ENCODE peak calls at places on chromosomes 13 and 19, in seven cellular contexts. One of them, this sample, is unnamed.

GRCh38 chr13:101346942-101347728 is 69.2 kb downstream of the NALCN start:
- DNase-seq in breast epithelium: no peak
- DNase-seq in T-helper 17 cell: no peak
- DNase-seq in OCI-LY7: no peak
- DNase-seq in neural progenitor cell: no peak
- DNase-seq in left lobe of liver: no peak
- DNase-seq in naive thymus-derived CD8-positive, alpha-beta T cell: no peak
- DNase-seq in this sample: no peak

GRCh38 chr13:104318121-104318520 is 1251.9 kb upstream of the SLC10A2 start:
- DNase-seq in neural progenitor cell: peak
- DNase-seq in left lobe of liver: no peak
- DNase-seq in breast epithelium: no peak
- DNase-seq in T-helper 17 cell: no peak
- DNase-seq in naive thymus-derived CD8-positive, alpha-beta T cell: no peak
- DNase-seq in OCI-LY7: no peak
- DNase-seq in this sample: no peak

GRCh38 chr19:39405930-39406655 is 554 bp upstream of the ZFP36 start:
- DNase-seq in naive thymus-derived CD8-positive, alpha-beta T cell: peak
- DNase-seq in neural progenitor cell: no peak
- DNase-seq in left lobe of liver: no peak
- DNase-seq in T-helper 17 cell: peak
- DNase-seq in OCI-LY7: peak
- DNase-seq in breast epithelium: peak
- DNase-seq in this sample: peak

GRCh38 chr13:20924758-20925394 is 22.3 kb upstream of the XPO4 start:
- DNase-seq in left lobe of liver: peak
- DNase-seq in T-helper 17 cell: peak
- DNase-seq in naive thymus-derived CD8-positive, alpha-beta T cell: peak
- DNase-seq in OCI-LY7: peak
- DNase-seq in neural progenitor cell: peak
- DNase-seq in breast epithelium: peak
- DNase-seq in this sample: peak

GRCh38 chr19:35120492-35120891 is 4.9 kb downstream of the FXYD3 start:
- DNase-seq in breast epithelium: no peak
- DNase-seq in T-helper 17 cell: no peak
- DNase-seq in naive thymus-derived CD8-positive, alpha-beta T cell: no peak
- DNase-seq in neural progenitor cell: no peak
- DNase-seq in left lobe of liver: no peak
- DNase-seq in OCI-LY7: no peak
- DNase-seq in this sample: no peak

GRCh38 chr19:5963855-5964254 is 14.1 kb downstream of the RANBP3 start:
- DNase-seq in neural progenitor cell: no peak
- DNase-seq in naive thymus-derived CD8-positive, alpha-beta T cell: no peak
- DNase-seq in left lobe of liver: no peak
- DNase-seq in T-helper 17 cell: no peak
- DNase-seq in OCI-LY7: no peak
- DNase-seq in breast epithelium: no peak
- DNase-seq in this sample: no peak

GRCh38 chr13:46100191-46100877 is 4.5 kb downstream of the CPB2 start:
- DNase-seq in naive thymus-derived CD8-positive, alpha-beta T cell: no peak
- DNase-seq in left lobe of liver: no peak
- DNase-seq in T-helper 17 cell: no peak
- DNase-seq in OCI-LY7: peak
- DNase-seq in breast epithelium: no peak
- DNase-seq in neural progenitor cell: no peak
- DNase-seq in this sample: no peak

GRCh38 chr19:55836340-55836739 is at the start of gene NLRP4:
- DNase-seq in neural progenitor cell: no peak
- DNase-seq in breast epithelium: no peak
- DNase-seq in OCI-LY7: no peak
- DNase-seq in T-helper 17 cell: no peak
- DNase-seq in naive thymus-derived CD8-positive, alpha-beta T cell: no peak
- DNase-seq in left lobe of liver: no peak
- DNase-seq in this sample: no peak

GRCh38 chr19:18416778-18417249 is 2.4 kb upstream of the SSBP4 start:
- DNase-seq in OCI-LY7: no peak
- DNase-seq in T-helper 17 cell: peak
- DNase-seq in breast epithelium: peak
- DNase-seq in left lobe of liver: peak
- DNase-seq in neural progenitor cell: peak
- DNase-seq in naive thymus-derived CD8-positive, alpha-beta T cell: peak
- DNase-seq in this sample: peak

GRCh38 chr13:51249767-51250741 is 27.9 kb downstream of the FAM124A start:
- DNase-seq in neural progenitor cell: no peak
- DNase-seq in left lobe of liver: no peak
- DNase-seq in OCI-LY7: peak
- DNase-seq in naive thymus-derived CD8-positive, alpha-beta T cell: no peak
- DNase-seq in T-helper 17 cell: no peak
- DNase-seq in breast epithelium: no peak
- DNase-seq in this sample: no peak

GRCh38 chr13:52159159-52159982 is at the start of gene NEK3:
- DNase-seq in T-helper 17 cell: peak
- DNase-seq in OCI-LY7: peak
- DNase-seq in naive thymus-derived CD8-positive, alpha-beta T cell: peak
- DNase-seq in neural progenitor cell: peak
- DNase-seq in breast epithelium: peak
- DNase-seq in left lobe of liver: peak
- DNase-seq in this sample: peak

GRCh38 chr19:18861917-18862316 is 30.2 kb downstream of the UPF1 start:
- DNase-seq in naive thymus-derived CD8-positive, alpha-beta T cell: no peak
- DNase-seq in left lobe of liver: no peak
- DNase-seq in T-helper 17 cell: no peak
- DNase-seq in neural progenitor cell: no peak
- DNase-seq in breast epithelium: no peak
- DNase-seq in OCI-LY7: no peak
- DNase-seq in this sample: no peak

GRCh38 chr19:3550947-3551807 is 6.2 kb downstream of the MFSD12 start:
- DNase-seq in OCI-LY7: no peak
- DNase-seq in left lobe of liver: no peak
- DNase-seq in T-helper 17 cell: no peak
- DNase-seq in neural progenitor cell: no peak
- DNase-seq in naive thymus-derived CD8-positive, alpha-beta T cell: no peak
- DNase-seq in breast epithelium: no peak
- DNase-seq in this sample: no peak